ENCODE peak calls at places on chromosomes 11 and 22, in five cellular contexts. One of them, this sample, is unnamed.

GRCh38 chr11:115420524-115420923 is 83.7 kb downstream of the CADM1 start:
- DNase-seq in AG04450: no peak
- DNase-seq in neural progenitor cell: no peak
- DNase-seq in epithelial cell of proximal tubule: no peak
- DNase-seq in A549: no peak
- DNase-seq in this sample: no peak

GRCh38 chr11:114651145-114651718 is 27.1 kb upstream of the NXPE2 start:
- DNase-seq in A549: no peak
- DNase-seq in neural progenitor cell: no peak
- DNase-seq in AG04450: no peak
- DNase-seq in epithelial cell of proximal tubule: no peak
- DNase-seq in this sample: no peak

GRCh38 chr11:46122955-46123354 is 1.7 kb upstream of the PHF21A start:
- DNase-seq in epithelial cell of proximal tubule: no peak
- DNase-seq in neural progenitor cell: no peak
- DNase-seq in A549: no peak
- DNase-seq in AG04450: no peak
- DNase-seq in this sample: peak; percentile 55

GRCh38 chr11:29616611-29617010 is 400.2 kb downstream of the KCNA4 start:
- DNase-seq in A549: no peak
- DNase-seq in epithelial cell of proximal tubule: no peak
- DNase-seq in AG04450: no peak
- DNase-seq in neural progenitor cell: no peak
- DNase-seq in this sample: peak; percentile 29

GRCh38 chr11:32266611-32267010 is 168.7 kb downstream of the WT1 start:
- DNase-seq in epithelial cell of proximal tubule: no peak
- DNase-seq in A549: no peak
- DNase-seq in neural progenitor cell: no peak
- DNase-seq in AG04450: no peak
- DNase-seq in this sample: no peak

GRCh38 chr11:44943696-44944095 is 7.0 kb downstream of the TP53I11 start:
- DNase-seq in neural progenitor cell: no peak
- DNase-seq in AG04450: no peak
- DNase-seq in A549: no peak
- DNase-seq in epithelial cell of proximal tubule: no peak
- DNase-seq in this sample: no peak

GRCh38 chr11:76266269-76266668 is 60.0 kb upstream of the WNT11 start:
- DNase-seq in epithelial cell of proximal tubule: peak; percentile 49
- DNase-seq in neural progenitor cell: no peak
- DNase-seq in AG04450: peak; percentile 8
- DNase-seq in A549: peak; percentile 61
- DNase-seq in this sample: peak; percentile 84

GRCh38 chr11:86014221-86014620 is 54.7 kb downstream of the PICALM start:
- DNase-seq in AG04450: no peak
- DNase-seq in neural progenitor cell: no peak
- DNase-seq in A549: no peak
- DNase-seq in epithelial cell of proximal tubule: peak; percentile 13
- DNase-seq in this sample: no peak

GRCh38 chr22:27596133-27596905 is 205.2 kb downstream of the MN1 start:
- DNase-seq in A549: no peak
- DNase-seq in epithelial cell of proximal tubule: no peak
- DNase-seq in neural progenitor cell: no peak
- DNase-seq in AG04450: no peak
- DNase-seq in this sample: no peak

GRCh38 chr11:115493905-115494304 is 10.3 kb downstream of the CADM1 start:
- DNase-seq in neural progenitor cell: no peak
- DNase-seq in AG04450: no peak
- DNase-seq in A549: no peak
- DNase-seq in epithelial cell of proximal tubule: no peak
- DNase-seq in this sample: no peak

GRCh38 chr11:103898577-103899336 is 137.7 kb upstream of the DDI1 start:
- DNase-seq in epithelial cell of proximal tubule: no peak
- DNase-seq in AG04450: no peak
- DNase-seq in A549: no peak
- DNase-seq in neural progenitor cell: no peak
- DNase-seq in this sample: no peak

GRCh38 chr22:47835726-47836125 is 1073.3 kb downstream of the TBC1D22A start:
- DNase-seq in A549: peak; percentile 64
- DNase-seq in epithelial cell of proximal tubule: peak; percentile 0
- DNase-seq in neural progenitor cell: no peak
- DNase-seq in AG04450: no peak
- DNase-seq in this sample: peak; percentile 71

GRCh38 chr11:43691332-43691731 is 10.8 kb downstream of the HSD17B12 start:
- DNase-seq in epithelial cell of proximal tubule: no peak
- DNase-seq in A549: no peak
- DNase-seq in AG04450: no peak
- DNase-seq in neural progenitor cell: no peak
- DNase-seq in this sample: no peak

GRCh38 chr22:23071163-23072034 is 1.1 kb downstream of the GNAZ start:
- DNase-seq in neural progenitor cell: no peak
- DNase-seq in A549: no peak
- DNase-seq in AG04450: no peak
- DNase-seq in epithelial cell of proximal tubule: no peak
- DNase-seq in this sample: no peak

GRCh38 chr22:46072030-46072881 is 78.1 kb upstream of the PPARA start:
- DNase-seq in epithelial cell of proximal tubule: no peak
- DNase-seq in AG04450: no peak
- DNase-seq in A549: no peak
- DNase-seq in neural progenitor cell: peak; percentile 48
- DNase-seq in this sample: peak; percentile 42

GRCh38 chr22:22201185-22201924 is 43.2 kb upstream of the VPREB1 start:
- DNase-seq in neural progenitor cell: peak; percentile 49
- DNase-seq in epithelial cell of proximal tubule: no peak
- DNase-seq in A549: peak; percentile 48
- DNase-seq in AG04450: peak; percentile 21
- DNase-seq in this sample: peak; percentile 39

GRCh38 chr11:12091957-12092558 is 18.3 kb upstream of the MICAL2 start:
- DNase-seq in A549: no peak
- DNase-seq in AG04450: no peak
- DNase-seq in epithelial cell of proximal tubule: no peak
- DNase-seq in neural progenitor cell: peak; percentile 30
- DNase-seq in this sample: no peak

GRCh38 chr22:50673231-50674126 is 856 bp downstream of the SHANK3 start:
- DNase-seq in neural progenitor cell: peak; percentile 62
- DNase-seq in AG04450: no peak
- DNase-seq in A549: no peak
- DNase-seq in epithelial cell of proximal tubule: no peak
- DNase-seq in this sample: no peak

GRCh38 chr11:95108671-95109551 is 19.3 kb downstream of the ENDOD1 start:
- DNase-seq in epithelial cell of proximal tubule: no peak
- DNase-seq in A549: no peak
- DNase-seq in neural progenitor cell: peak; percentile 13
- DNase-seq in AG04450: no peak
- DNase-seq in this sample: peak; percentile 66

GRCh38 chr11:36441610-36442208 is 68.4 kb downstream of the TRAF6 start:
- DNase-seq in AG04450: no peak
- DNase-seq in A549: no peak
- DNase-seq in neural progenitor cell: no peak
- DNase-seq in epithelial cell of proximal tubule: no peak
- DNase-seq in this sample: no peak

GRCh38 chr22:29092243-29092642 is 19.4 kb downstream of the KREMEN1 start:
- DNase-seq in AG04450: no peak
- DNase-seq in neural progenitor cell: no peak
- DNase-seq in epithelial cell of proximal tubule: no peak
- DNase-seq in A549: no peak
- DNase-seq in this sample: no peak

GRCh38 chr22:19679476-19680099 is 34.7 kb upstream of the SEPTIN5 start:
- DNase-seq in A549: no peak
- DNase-seq in AG04450: no peak
- DNase-seq in epithelial cell of proximal tubule: no peak
- DNase-seq in neural progenitor cell: peak; percentile 53
- DNase-seq in this sample: no peak

GRCh38 chr11:76179147-76179546 is 27.2 kb downstream of the WNT11 start:
- DNase-seq in AG04450: no peak
- DNase-seq in A549: no peak
- DNase-seq in epithelial cell of proximal tubule: no peak
- DNase-seq in neural progenitor cell: no peak
- DNase-seq in this sample: no peak

GRCh38 chr22:27820896-27821866 is 19.6 kb upstream of the MN1 start:
- DNase-seq in neural progenitor cell: peak; percentile 57
- DNase-seq in AG04450: no peak
- DNase-seq in A549: no peak
- DNase-seq in epithelial cell of proximal tubule: no peak
- DNase-seq in this sample: no peak

GRCh38 chr22:50620861-50621490 is 7.0 kb downstream of the ARSA start:
- DNase-seq in A549: no peak
- DNase-seq in epithelial cell of proximal tubule: no peak
- DNase-seq in AG04450: no peak
- DNase-seq in neural progenitor cell: no peak
- DNase-seq in this sample: peak; percentile 17

GRCh38 chr22:23192133-23192532 is 11.8 kb downstream of the BCR start:
- DNase-seq in neural progenitor cell: no peak
- DNase-seq in A549: no peak
- DNase-seq in epithelial cell of proximal tubule: no peak
- DNase-seq in AG04450: no peak
- DNase-seq in this sample: no peak

GRCh38 chr11:70243912-70244652 is 26.4 kb upstream of the PPFIA1 start:
- DNase-seq in AG04450: no peak
- DNase-seq in neural progenitor cell: no peak
- DNase-seq in A549: peak; percentile 24
- DNase-seq in epithelial cell of proximal tubule: no peak
- DNase-seq in this sample: peak; percentile 60

GRCh38 chr11:66288138-66288865 is 641 bp downstream of the YIF1A start:
- DNase-seq in A549: no peak
- DNase-seq in AG04450: no peak
- DNase-seq in neural progenitor cell: no peak
- DNase-seq in epithelial cell of proximal tubule: no peak
- DNase-seq in this sample: no peak

GRCh38 chr11:105862736-105863367 is 159.2 kb downstream of the MSANTD4 start:
- DNase-seq in epithelial cell of proximal tubule: no peak
- DNase-seq in AG04450: peak; percentile 13
- DNase-seq in A549: peak; percentile 27
- DNase-seq in neural progenitor cell: peak; percentile 61
- DNase-seq in this sample: peak; percentile 65

GRCh38 chr11:122983438-122984185 is 2.0 kb upstream of the BSX start:
- DNase-seq in epithelial cell of proximal tubule: no peak
- DNase-seq in A549: no peak
- DNase-seq in AG04450: no peak
- DNase-seq in neural progenitor cell: peak; percentile 43
- DNase-seq in this sample: no peak

GRCh38 chr22:32958021-32958420 is 100.2 kb downstream of the SYN3 start:
- DNase-seq in A549: no peak
- DNase-seq in AG04450: no peak
- DNase-seq in epithelial cell of proximal tubule: no peak
- DNase-seq in neural progenitor cell: peak; percentile 29
- DNase-seq in this sample: no peak

GRCh38 chr11:27241316-27242122 is 121.5 kb downstream of the CCDC34 start:
- DNase-seq in epithelial cell of proximal tubule: peak; percentile 48
- DNase-seq in A549: peak; percentile 19
- DNase-seq in AG04450: no peak
- DNase-seq in neural progenitor cell: no peak
- DNase-seq in this sample: peak; percentile 93

GRCh38 chr11:47186937-47187681 is 875 bp upstream of the PACSIN3 start:
- DNase-seq in neural progenitor cell: peak; percentile 76
- DNase-seq in epithelial cell of proximal tubule: no peak
- DNase-seq in AG04450: no peak
- DNase-seq in A549: peak; percentile 75
- DNase-seq in this sample: peak; percentile 47

GRCh38 chr11:7143908-7144307 is 55.1 kb downstream of the RBMXL2 start:
- DNase-seq in neural progenitor cell: peak; percentile 61
- DNase-seq in AG04450: no peak
- DNase-seq in epithelial cell of proximal tubule: no peak
- DNase-seq in A549: peak; percentile 31
- DNase-seq in this sample: peak; percentile 22

GRCh38 chr11:12900496-12900895 is 108.6 kb upstream of the RASSF10 start:
- DNase-seq in AG04450: peak; percentile 55
- DNase-seq in epithelial cell of proximal tubule: peak; percentile 82
- DNase-seq in neural progenitor cell: no peak
- DNase-seq in A549: peak; percentile 37
- DNase-seq in this sample: peak; percentile 88

GRCh38 chr11:130165601-130166456 is 6.2 kb downstream of the ST14 start:
- DNase-seq in epithelial cell of proximal tubule: no peak
- DNase-seq in A549: no peak
- DNase-seq in neural progenitor cell: no peak
- DNase-seq in AG04450: no peak
- DNase-seq in this sample: peak; percentile 21
- H3K4me3 ChIP-seq in epithelial cell of proximal tubule: no peak overlapping the region
- H3K4me3 ChIP-seq in A549: no peak overlapping the region
- H3K4me3 ChIP-seq in neural progenitor cell: no peak overlapping the region
- H3K4me3 ChIP-seq in AG04450: no peak overlapping the region
- H3K4me3 ChIP-seq in this sample: no peak overlapping the region

GRCh38 chr22:24230911-24231656 is 13.8 kb downstream of the GGT5 start:
- DNase-seq in epithelial cell of proximal tubule: no peak
- DNase-seq in AG04450: no peak
- DNase-seq in neural progenitor cell: peak; percentile 71
- DNase-seq in A549: no peak
- DNase-seq in this sample: no peak
- TF ChIP-seq CTCF in epithelial cell of proximal tubule: peak; percentile 53
- TF ChIP-seq CTCF in AG04450: peak; percentile 25
- TF ChIP-seq CTCF in neural progenitor cell: peak; percentile 63
- TF ChIP-seq CTCF in A549: peak; percentile 24
- TF ChIP-seq CTCF in this sample: peak; percentile 28

DNA sequence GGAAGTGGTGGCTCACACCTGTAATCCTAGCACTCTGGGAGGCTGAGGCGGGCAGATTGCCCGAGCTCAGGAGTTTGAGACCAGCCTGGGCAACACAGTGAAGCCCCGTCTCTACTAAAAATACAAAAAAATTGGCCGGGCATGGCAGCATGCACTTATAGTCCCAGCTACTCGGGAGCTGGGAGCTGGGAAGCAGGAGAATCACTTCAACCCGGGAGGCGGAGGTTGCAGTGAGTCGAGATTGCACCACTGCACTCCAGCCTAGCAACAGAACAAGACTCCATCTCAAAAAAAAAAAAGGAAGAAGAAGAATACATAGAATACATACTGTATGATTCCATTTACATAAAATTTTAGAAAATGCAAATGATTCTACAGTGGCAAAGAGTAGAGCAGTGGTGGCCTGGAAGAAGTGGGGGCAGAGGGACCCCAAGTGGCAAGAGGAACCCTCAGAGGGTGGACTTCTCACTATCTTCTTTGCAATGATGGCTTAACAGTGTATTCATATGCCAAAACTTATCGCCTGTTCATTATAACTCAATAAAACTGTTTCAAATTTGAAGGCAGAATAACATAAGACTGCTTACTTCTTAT is 22.0 kb downstream of the PACSIN2 start:
- DNase-seq in neural progenitor cell: no peak
- DNase-seq in epithelial cell of proximal tubule: no peak
- DNase-seq in A549: no peak
- DNase-seq in AG04450: no peak
- DNase-seq in this sample: no peak
- H3K4me3 ChIP-seq in neural progenitor cell: no peak overlapping the region
- H3K4me3 ChIP-seq in epithelial cell of proximal tubule: no peak overlapping the region
- H3K4me3 ChIP-seq in A549: peak overlapping the region; percentile 52
- H3K4me3 ChIP-seq in AG04450: no peak overlapping the region
- H3K4me3 ChIP-seq in this sample: no peak overlapping the region

GRCh38 chr11:64088159-64089026 is 52.7 kb downstream of the FLRT1 start:
- DNase-seq in AG04450: no peak
- DNase-seq in neural progenitor cell: peak; percentile 72
- DNase-seq in A549: peak; percentile 51
- DNase-seq in epithelial cell of proximal tubule: no peak
- DNase-seq in this sample: no peak
- TF ChIP-seq CTCF in AG04450: peak; percentile 12
- TF ChIP-seq CTCF in neural progenitor cell: peak; percentile 60
- TF ChIP-seq CTCF in A549: peak; percentile 46
- TF ChIP-seq CTCF in epithelial cell of proximal tubule: peak; percentile 51
- TF ChIP-seq CTCF in this sample: peak; percentile 11

This sample was measured in fibroblast of mammary gland.